ENCODE peak calls at places on chromosomes 13 and 19, in four cellular contexts. G is Caki2, T is NCI-H510A treated with DMSO at 0.1 percent for 48 hours, W is RWPE1. A is an unnamed sample.

GRCh38 chr13:26821766-26822165 is 61.2 kb upstream of the GPR12 start:
- DNase-seq in G (no peak), T (no peak), W (no peak), A (no peak)

GRCh38 chr19:3975144-3975543 is 4.2 kb upstream of the DAPK3 start:
- DNase-seq in G (no peak), T (no peak), W (no peak), A (no peak)

GRCh38 chr19:4183967-4184717 is 1.7 kb downstream of the ANKRD24 start:
- DNase-seq in G (no peak), T (peak; percentile 91), W (no peak), A (peak; percentile 39)

GRCh38 chr19:52897149-52897935 is at the start of gene ZNF320:
- DNase-seq in G (peak; percentile 90), T (peak; percentile 7), W (peak; percentile 91), A (peak; percentile 42)

GRCh38 chr13:53240316-53240715 is 211.7 kb downstream of the OLFM4 start:
- DNase-seq in G (no peak), T (peak; percentile 55), W (no peak), A (no peak)

GRCh38 chr13:110913911-110914292 is 967 bp downstream of the ANKRD10 start:
- DNase-seq in G (no peak), T (peak; percentile 65), W (peak; percentile 36), A (no peak)

GRCh38 chr13:41267106-41267505 is 3.7 kb upstream of the MTRF1 start:
- DNase-seq in G (no peak), T (no peak), W (no peak), A (no peak)

GRCh38 chr13:93244141-93244917 is 17.7 kb downstream of the GPC6 start:
- DNase-seq in G (peak; percentile 59), T (no peak), W (no peak), A (no peak)

GRCh38 chr19:3161453-3161852 is 17.1 kb upstream of the S1PR4 start:
- DNase-seq in G (no peak), T (no peak), W (peak; percentile 69), A (no peak)

GRCh38 chr13:51645154-51645650 is 60.9 kb downstream of the WDFY2 start:
- DNase-seq in G (no peak), T (no peak), W (peak; percentile 70), A (no peak)

GRCh38 chr19:17790059-17790780 is 4.7 kb upstream of the B3GNT3 start:
- DNase-seq in G (no peak), T (no peak), W (no peak), A (peak; percentile 9)

GRCh38 chr19:11848200-11848593 is 329 bp upstream of the ZNF439 start:
- DNase-seq in G (no peak), T (no peak), W (no peak), A (no peak)

GRCh38 chr13:19607523-19608078 is 25.9 kb upstream of the MPHOSPH8 start:
- DNase-seq in G (no peak), T (no peak), W (no peak), A (no peak)

GRCh38 chr19:11346104-11346940 is at the start of the genes CCDC159 and TMEM205:
- DNase-seq in G (peak; percentile 100), T (peak; percentile 97), W (peak; percentile 99), A (peak; percentile 98)

GRCh38 chr13:99467764-99468163 is 33.5 kb upstream of the TM9SF2 start:
- DNase-seq in G (no peak), T (no peak), W (peak; percentile 16), A (no peak)

GRCh38 chr19:34308381-34309367 is 54.3 kb downstream of the GARRE1 start:
- DNase-seq in G (no peak), T (no peak), W (no peak), A (no peak)

GRCh38 chr13:110416131-110416584 is 109.1 kb downstream of the COL4A2 start:
- DNase-seq in G (no peak), T (no peak), W (no peak), A (no peak)

GRCh38 chr19:11405846-11406643 is 13.1 kb downstream of the RGL3 start:
- DNase-seq in G (no peak), T (no peak), W (no peak), A (no peak)

GRCh38 chr19:13606156-13606555 is 99.9 kb upstream of the CACNA1A start:
- DNase-seq in G (no peak), T (no peak), W (no peak), A (no peak)

GRCh38 chr13:106096661-106097092 is 438.8 kb downstream of the EFNB2 start:
- DNase-seq in G (no peak), T (peak; percentile 6), W (peak; percentile 30), A (peak; percentile 66)

GRCh38 chr19:8325454-8325853 is 4.2 kb downstream of the RPS28 start:
- DNase-seq in G (no peak), T (no peak), W (no peak), A (no peak)

GRCh38 chr13:113034451-113035208 is 65.6 kb downstream of the MCF2L start:
- DNase-seq in G (no peak), T (no peak), W (peak; percentile 65), A (no peak)

GRCh38 chr13:28613562-28613961 is 45.4 kb upstream of the POMP start:
- DNase-seq in G (no peak), T (no peak), W (no peak), A (no peak)

GRCh38 chr13:41304551-41304950 is 6.5 kb upstream of the NAA16 start:
- DNase-seq in G (no peak), T (no peak), W (no peak), A (no peak)

GRCh38 chr13:34025746-34026145 is 207.8 kb downstream of the RFC3 start:
- DNase-seq in G (peak; percentile 3), T (no peak), W (peak; percentile 10), A (no peak)

GRCh38 chr13:48783831-48784230 is 130.1 kb downstream of the CYSLTR2 start:
- DNase-seq in G (no peak), T (no peak), W (no peak), A (no peak)

GRCh38 chr19:11931051-11931450 is 6.1 kb downstream of the ZNF700 start:
- DNase-seq in G (no peak), T (no peak), W (no peak), A (no peak)

GRCh38 chr19:16445238-16446107 is 26.3 kb downstream of the EPS15L1 start:
- DNase-seq in G (peak; percentile 47), T (no peak), W (no peak), A (no peak)

GRCh38 chr13:31056650-31057275 is 104.9 kb downstream of the HSPH1 start:
- DNase-seq in G (no peak), T (no peak), W (no peak), A (no peak)

GRCh38 chr19:13718733-13719132 is 45.6 kb upstream of the MRI1 start:
- DNase-seq in G (peak; percentile 73), T (peak; percentile 97), W (peak; percentile 36), A (peak; percentile 95)

A was measured in DMS153.